ENCODE peak calls at places on chromosomes 3 and 15, in five cellular contexts. One of them, this sample, is unnamed.
A peak's percentile ranks its signal among the peaks of the same experiment; 100 is the strongest.

GRCh38 chr3:195163719-195164572 is 107.0 kb downstream of the XXYLT1 start:
- DNase-seq in lung: no peak
- DNase-seq in pancreas: no peak
- DNase-seq in foreskin fibroblast: no peak
- DNase-seq in CD4-positive, alpha-beta T cell: no peak
- DNase-seq in this sample: no peak

GRCh38 chr3:177431525-177432255 is 234.4 kb upstream of the TBL1XR1 start:
- DNase-seq in lung: peak; percentile 37
- DNase-seq in pancreas: no peak
- DNase-seq in foreskin fibroblast: peak; percentile 28
- DNase-seq in CD4-positive, alpha-beta T cell: no peak
- DNase-seq in this sample: no peak

GRCh38 chr3:55888282-55888855 is 401.3 kb upstream of the WNT5A start:
- DNase-seq in lung: no peak
- DNase-seq in pancreas: no peak
- DNase-seq in foreskin fibroblast: no peak
- DNase-seq in CD4-positive, alpha-beta T cell: no peak
- DNase-seq in this sample: no peak

GRCh38 chr3:138461246-138461645 is 26.8 kb downstream of the ESYT3 start:
- DNase-seq in lung: no peak
- DNase-seq in pancreas: no peak
- DNase-seq in foreskin fibroblast: peak; percentile 65
- DNase-seq in CD4-positive, alpha-beta T cell: no peak
- DNase-seq in this sample: peak; percentile 24

GRCh38 chr15:101411588-101411987 is 77.9 kb downstream of the PCSK6 start:
- DNase-seq in lung: no peak
- DNase-seq in pancreas: peak; percentile 4
- DNase-seq in foreskin fibroblast: no peak
- DNase-seq in CD4-positive, alpha-beta T cell: no peak
- DNase-seq in this sample: no peak

GRCh38 chr3:159236306-159236705 is 434.5 kb downstream of the MFSD1 start:
- DNase-seq in lung: no peak
- DNase-seq in pancreas: no peak
- DNase-seq in foreskin fibroblast: peak; percentile 78
- DNase-seq in CD4-positive, alpha-beta T cell: no peak
- DNase-seq in this sample: no peak

GRCh38 chr3:12994357-12994606 is 78.9 kb downstream of the IQSEC1 start:
- DNase-seq in lung: no peak
- DNase-seq in pancreas: peak; percentile 62
- DNase-seq in foreskin fibroblast: peak; percentile 37
- DNase-seq in CD4-positive, alpha-beta T cell: no peak
- DNase-seq in this sample: no peak

GRCh38 chr3:69408989-69409388 is 23.1 kb upstream of the FRMD4B start:
- DNase-seq in lung: no peak
- DNase-seq in pancreas: no peak
- DNase-seq in foreskin fibroblast: no peak
- DNase-seq in CD4-positive, alpha-beta T cell: no peak
- DNase-seq in this sample: no peak

GRCh38 chr3:71083726-71084131 is 499.8 kb downstream of the FOXP1 start:
- DNase-seq in lung: no peak
- DNase-seq in pancreas: no peak
- DNase-seq in foreskin fibroblast: no peak
- DNase-seq in CD4-positive, alpha-beta T cell: no peak
- DNase-seq in this sample: no peak

GRCh38 chr3:47715928-47716327 is 65.8 kb downstream of the SMARCC1 start:
- DNase-seq in lung: no peak
- DNase-seq in pancreas: no peak
- DNase-seq in foreskin fibroblast: peak; percentile 82
- DNase-seq in CD4-positive, alpha-beta T cell: no peak
- DNase-seq in this sample: peak; percentile 63

GRCh38 chr3:32399030-32399620 is 7.5 kb downstream of the CMTM7 start:
- DNase-seq in lung: no peak
- DNase-seq in pancreas: no peak
- DNase-seq in foreskin fibroblast: peak; percentile 71
- DNase-seq in CD4-positive, alpha-beta T cell: no peak
- DNase-seq in this sample: peak; percentile 37

GRCh38 chr3:171435143-171435542 is 25.1 kb downstream of the TNIK start:
- DNase-seq in lung: no peak
- DNase-seq in pancreas: no peak
- DNase-seq in foreskin fibroblast: no peak
- DNase-seq in CD4-positive, alpha-beta T cell: no peak
- DNase-seq in this sample: no peak

GRCh38 chr15:44584162-44584749 is 47.3 kb downstream of the EIF3J start:
- DNase-seq in lung: no peak
- DNase-seq in pancreas: peak; percentile 34
- DNase-seq in foreskin fibroblast: peak; percentile 41
- DNase-seq in CD4-positive, alpha-beta T cell: peak; percentile 35
- DNase-seq in this sample: peak; percentile 10

GRCh38 chr3:11118181-11118682 is 36.1 kb upstream of the HRH1 start:
- DNase-seq in lung: no peak
- DNase-seq in pancreas: no peak
- DNase-seq in foreskin fibroblast: peak; percentile 13
- DNase-seq in CD4-positive, alpha-beta T cell: no peak
- DNase-seq in this sample: peak; percentile 71

GRCh38 chr3:42692667-42693529 is 7.6 kb downstream of the KLHL40 start:
- DNase-seq in lung: no peak
- DNase-seq in pancreas: no peak
- DNase-seq in foreskin fibroblast: no peak
- DNase-seq in CD4-positive, alpha-beta T cell: no peak
- DNase-seq in this sample: no peak

GRCh38 chr3:72088486-72089025 is 303.6 kb upstream of the PROK2 start:
- DNase-seq in lung: no peak
- DNase-seq in pancreas: no peak
- DNase-seq in foreskin fibroblast: no peak
- DNase-seq in CD4-positive, alpha-beta T cell: no peak
- DNase-seq in this sample: no peak

GRCh38 chr3:50687127-50687751 is 12.5 kb downstream of the DOCK3 start:
- DNase-seq in lung: no peak
- DNase-seq in pancreas: no peak
- DNase-seq in foreskin fibroblast: no peak
- DNase-seq in CD4-positive, alpha-beta T cell: no peak
- DNase-seq in this sample: no peak

GRCh38 chr15:69386284-69386683 is 27.9 kb upstream of the KIF23 start:
- DNase-seq in lung: no peak
- DNase-seq in pancreas: no peak
- DNase-seq in foreskin fibroblast: no peak
- DNase-seq in CD4-positive, alpha-beta T cell: no peak
- DNase-seq in this sample: no peak

GRCh38 chr3:50655009-50655830 is 19.5 kb upstream of the DOCK3 start:
- DNase-seq in lung: no peak
- DNase-seq in pancreas: no peak
- DNase-seq in foreskin fibroblast: peak; percentile 69
- DNase-seq in CD4-positive, alpha-beta T cell: no peak
- DNase-seq in this sample: peak; percentile 16

GRCh38 chr3:69087030-69087791 is 2.5 kb downstream of the ARL6IP5 start:
- DNase-seq in lung: no peak
- DNase-seq in pancreas: no peak
- DNase-seq in foreskin fibroblast: no peak
- DNase-seq in CD4-positive, alpha-beta T cell: no peak
- DNase-seq in this sample: no peak

GRCh38 chr3:194990454-194991337 is 280.3 kb downstream of the XXYLT1 start:
- DNase-seq in lung: no peak
- DNase-seq in pancreas: no peak
- DNase-seq in foreskin fibroblast: no peak
- DNase-seq in CD4-positive, alpha-beta T cell: no peak
- DNase-seq in this sample: no peak

GRCh38 chr3:188972313-188972712 is 199.5 kb upstream of the TPRG1 start:
- DNase-seq in lung: no peak
- DNase-seq in pancreas: no peak
- DNase-seq in foreskin fibroblast: no peak
- DNase-seq in CD4-positive, alpha-beta T cell: no peak
- DNase-seq in this sample: no peak

GRCh38 chr3:152309031-152309430 is 40.3 kb downstream of the MBNL1 start:
- DNase-seq in lung: no peak
- DNase-seq in pancreas: no peak
- DNase-seq in foreskin fibroblast: no peak
- DNase-seq in CD4-positive, alpha-beta T cell: no peak
- DNase-seq in this sample: no peak

GRCh38 chr15:33021806-33022389 is 172.6 kb downstream of the FMN1 start:
- DNase-seq in lung: no peak
- DNase-seq in pancreas: no peak
- DNase-seq in foreskin fibroblast: peak; percentile 83
- DNase-seq in CD4-positive, alpha-beta T cell: no peak
- DNase-seq in this sample: peak; percentile 61

GRCh38 chr15:95401586-95401985 is 928.9 kb upstream of the NR2F2 start:
- DNase-seq in lung: no peak
- DNase-seq in pancreas: no peak
- DNase-seq in foreskin fibroblast: peak; percentile 31
- DNase-seq in CD4-positive, alpha-beta T cell: no peak
- DNase-seq in this sample: no peak

GRCh38 chr3:71052725-71053124 is 530.8 kb downstream of the FOXP1 start:
- DNase-seq in lung: no peak
- DNase-seq in pancreas: no peak
- DNase-seq in foreskin fibroblast: peak; percentile 57
- DNase-seq in CD4-positive, alpha-beta T cell: no peak
- DNase-seq in this sample: no peak

GRCh38 chr3:51535146-51536019 is 3.1 kb upstream of the RAD54L2 start:
- DNase-seq in lung: no peak
- DNase-seq in pancreas: no peak
- DNase-seq in foreskin fibroblast: no peak
- DNase-seq in CD4-positive, alpha-beta T cell: no peak
- DNase-seq in this sample: no peak

GRCh38 chr3:72388117-72388516 is 460.1 kb downstream of the SHQ1 start:
- DNase-seq in lung: no peak
- DNase-seq in pancreas: no peak
- DNase-seq in foreskin fibroblast: no peak
- DNase-seq in CD4-positive, alpha-beta T cell: no peak
- DNase-seq in this sample: no peak

GRCh38 chr15:98649621-98649995 is 1.3 kb downstream of the IGF1R start:
- DNase-seq in lung: peak; percentile 43
- DNase-seq in pancreas: peak; percentile 42
- DNase-seq in foreskin fibroblast: peak; percentile 64
- DNase-seq in CD4-positive, alpha-beta T cell: peak; percentile 23
- DNase-seq in this sample: no peak
- TF ChIP-seq CTCF in lung: no peak
- TF ChIP-seq CTCF in pancreas: no peak
- TF ChIP-seq CTCF in foreskin fibroblast: no peak
- TF ChIP-seq CTCF in CD4-positive, alpha-beta T cell: no peak
- TF ChIP-seq CTCF in this sample: no peak

GRCh38 chr3:99614768-99615167 is 23.6 kb upstream of the COL8A1 start:
- DNase-seq in lung: no peak
- DNase-seq in pancreas: no peak
- DNase-seq in foreskin fibroblast: no peak
- DNase-seq in CD4-positive, alpha-beta T cell: no peak
- DNase-seq in this sample: no peak

GRCh38 chr3:99625237-99625622 is 13.2 kb upstream of the COL8A1 start:
- DNase-seq in lung: no peak
- DNase-seq in pancreas: no peak
- DNase-seq in foreskin fibroblast: peak; percentile 28
- DNase-seq in CD4-positive, alpha-beta T cell: no peak
- DNase-seq in this sample: peak; percentile 18

GRCh38 chr3:99620976-99621375 is 17.4 kb upstream of the COL8A1 start:
- DNase-seq in lung: no peak
- DNase-seq in pancreas: no peak
- DNase-seq in foreskin fibroblast: peak; percentile 55
- DNase-seq in CD4-positive, alpha-beta T cell: no peak
- DNase-seq in this sample: peak; percentile 6

GRCh38 chr3:99624536-99625236 is 13.7 kb upstream of the COL8A1 start:
- DNase-seq in lung: no peak
- DNase-seq in pancreas: no peak
- DNase-seq in foreskin fibroblast: no peak
- DNase-seq in CD4-positive, alpha-beta T cell: no peak
- DNase-seq in this sample: no peak

DNA sequence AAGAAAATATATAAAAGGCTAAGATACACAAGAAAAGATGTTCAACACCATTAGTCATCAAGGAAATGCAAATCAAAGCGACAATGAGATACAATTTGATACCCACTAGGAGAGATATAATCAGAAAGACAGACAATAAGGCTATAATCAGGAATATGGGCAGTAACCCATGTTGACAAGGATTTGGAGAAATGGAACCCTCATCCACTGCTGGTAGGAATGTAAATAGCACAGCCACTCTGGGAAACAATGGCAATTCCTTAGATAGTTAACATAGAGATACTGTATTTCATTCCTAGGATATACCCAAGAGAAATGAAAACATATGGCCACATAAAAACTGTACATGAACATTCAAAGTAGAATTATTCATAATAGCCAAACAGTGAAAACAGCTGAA is 18.3 kb upstream of the COL8A1 start:
- DNase-seq in lung: no peak
- DNase-seq in pancreas: no peak
- DNase-seq in foreskin fibroblast: no peak
- DNase-seq in CD4-positive, alpha-beta T cell: no peak
- DNase-seq in this sample: no peak
- TF ChIP-seq CTCF in lung: no peak
- TF ChIP-seq CTCF in pancreas: no peak
- TF ChIP-seq CTCF in foreskin fibroblast: no peak
- TF ChIP-seq CTCF in CD4-positive, alpha-beta T cell: no peak
- TF ChIP-seq CTCF in this sample: peak; percentile 64

DNA sequence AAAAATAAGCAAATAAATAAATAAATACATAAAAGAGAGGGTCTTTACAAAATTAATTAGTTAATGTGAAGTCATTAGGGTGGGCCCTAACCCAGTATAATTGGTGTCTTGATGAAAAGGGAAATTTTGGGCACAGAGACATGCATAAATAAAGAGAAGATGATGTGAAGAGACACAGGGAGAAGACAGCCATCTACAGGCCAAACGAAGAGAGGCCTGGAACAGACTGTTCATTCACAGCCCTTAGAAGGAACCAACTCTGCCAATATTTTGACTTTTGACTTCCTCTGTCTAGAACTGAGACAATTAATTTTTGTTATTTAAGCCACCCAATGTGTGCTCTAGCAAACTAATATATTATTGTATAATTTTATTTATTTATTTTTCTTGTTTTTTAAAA is 29.6 kb upstream of the SELENOK start:
- DNase-seq in lung: no peak
- DNase-seq in pancreas: no peak
- DNase-seq in foreskin fibroblast: peak; percentile 15
- DNase-seq in CD4-positive, alpha-beta T cell: no peak
- DNase-seq in this sample: peak; percentile 14
- TF ChIP-seq CTCF in lung: peak; percentile 15
- TF ChIP-seq CTCF in pancreas: no peak
- TF ChIP-seq CTCF in foreskin fibroblast: peak; percentile 57
- TF ChIP-seq CTCF in CD4-positive, alpha-beta T cell: no peak
- TF ChIP-seq CTCF in this sample: peak; percentile 67

GRCh38 chr15:62988701-62989100 is 53.8 kb upstream of the TPM1 start:
- DNase-seq in lung: no peak
- DNase-seq in pancreas: no peak
- DNase-seq in foreskin fibroblast: no peak
- DNase-seq in CD4-positive, alpha-beta T cell: no peak
- DNase-seq in this sample: no peak
- TF ChIP-seq CTCF in lung: no peak
- TF ChIP-seq CTCF in pancreas: no peak
- TF ChIP-seq CTCF in foreskin fibroblast: no peak
- TF ChIP-seq CTCF in CD4-positive, alpha-beta T cell: no peak
- TF ChIP-seq CTCF in this sample: no peak

This sample was measured in HFFc6.